ENCODE peak calls at places on chromosomes 16 and 17, in eight cellular contexts. One of them, this sample, is unnamed.

GRCh38 chr17:42804918-42805367 is 6.3 kb downstream of the CNTD1 start:
- DNase-seq in LHCN-M2: no peak
- DNase-seq in neuronal stem cell: no peak
- DNase-seq in astrocyte of the spinal cord: no peak
- DNase-seq in midbrain: no peak
- DNase-seq in HS-5: no peak
- DNase-seq in pons: no peak
- DNase-seq in activated B cell treated with CpG ODN at 0.5 μM for 24 hours: no peak
- DNase-seq in this sample: no peak

GRCh38 chr17:80296221-80296620 is 35.6 kb downstream of the RNF213 start:
- DNase-seq in LHCN-M2: no peak
- DNase-seq in neuronal stem cell: no peak
- DNase-seq in astrocyte of the spinal cord: no peak
- DNase-seq in midbrain: no peak
- DNase-seq in HS-5: no peak
- DNase-seq in pons: no peak
- DNase-seq in activated B cell treated with CpG ODN at 0.5 μM for 24 hours: no peak
- DNase-seq in this sample: no peak

GRCh38 chr17:19327039-19327776 is 35.3 kb downstream of the B9D1 start:
- DNase-seq in LHCN-M2: peak
- DNase-seq in neuronal stem cell: no peak
- DNase-seq in astrocyte of the spinal cord: peak
- DNase-seq in midbrain: no peak
- DNase-seq in HS-5: peak
- DNase-seq in pons: no peak
- DNase-seq in activated B cell treated with CpG ODN at 0.5 μM for 24 hours: no peak
- DNase-seq in this sample: no peak

GRCh38 chr17:68613739-68614298 is 12.7 kb upstream of the FAM20A start:
- DNase-seq in LHCN-M2: peak
- DNase-seq in neuronal stem cell: peak
- DNase-seq in astrocyte of the spinal cord: peak
- DNase-seq in midbrain: peak
- DNase-seq in HS-5: no peak
- DNase-seq in pons: peak
- DNase-seq in activated B cell treated with CpG ODN at 0.5 μM for 24 hours: no peak
- DNase-seq in this sample: peak

GRCh38 chr17:2814499-2815341 is 18.5 kb downstream of the RAP1GAP2 start:
- DNase-seq in LHCN-M2: no peak
- DNase-seq in neuronal stem cell: no peak
- DNase-seq in astrocyte of the spinal cord: no peak
- DNase-seq in midbrain: no peak
- DNase-seq in HS-5: no peak
- DNase-seq in pons: no peak
- DNase-seq in activated B cell treated with CpG ODN at 0.5 μM for 24 hours: peak
- DNase-seq in this sample: peak

GRCh38 chr16:10541396-10541795 is 39.0 kb downstream of the EMP2 start:
- DNase-seq in LHCN-M2: no peak
- DNase-seq in neuronal stem cell: no peak
- DNase-seq in astrocyte of the spinal cord: no peak
- DNase-seq in midbrain: no peak
- DNase-seq in HS-5: no peak
- DNase-seq in pons: no peak
- DNase-seq in activated B cell treated with CpG ODN at 0.5 μM for 24 hours: no peak
- DNase-seq in this sample: peak

GRCh38 chr17:742147-742793 is 9.8 kb downstream of the GEMIN4 start:
- DNase-seq in LHCN-M2: no peak
- DNase-seq in neuronal stem cell: no peak
- DNase-seq in astrocyte of the spinal cord: no peak
- DNase-seq in midbrain: no peak
- DNase-seq in HS-5: no peak
- DNase-seq in pons: no peak
- DNase-seq in activated B cell treated with CpG ODN at 0.5 μM for 24 hours: no peak
- DNase-seq in this sample: no peak

GRCh38 chr17:68011199-68011665 is 15.0 kb upstream of the C17orf58 start:
- DNase-seq in LHCN-M2: no peak
- DNase-seq in neuronal stem cell: peak
- DNase-seq in astrocyte of the spinal cord: no peak
- DNase-seq in midbrain: peak
- DNase-seq in HS-5: no peak
- DNase-seq in pons: no peak
- DNase-seq in activated B cell treated with CpG ODN at 0.5 μM for 24 hours: peak
- DNase-seq in this sample: no peak

GRCh38 chr17:353213-353837 is 718 bp upstream of the RPH3AL start:
- DNase-seq in LHCN-M2: no peak
- DNase-seq in neuronal stem cell: no peak
- DNase-seq in astrocyte of the spinal cord: peak
- DNase-seq in midbrain: no peak
- DNase-seq in HS-5: no peak
- DNase-seq in pons: no peak
- DNase-seq in activated B cell treated with CpG ODN at 0.5 μM for 24 hours: no peak
- DNase-seq in this sample: no peak

GRCh38 chr16:88963583-88963982 is 13.4 kb downstream of the CBFA2T3 start:
- DNase-seq in LHCN-M2: no peak
- DNase-seq in neuronal stem cell: no peak
- DNase-seq in astrocyte of the spinal cord: no peak
- DNase-seq in midbrain: no peak
- DNase-seq in HS-5: no peak
- DNase-seq in pons: no peak
- DNase-seq in activated B cell treated with CpG ODN at 0.5 μM for 24 hours: no peak
- DNase-seq in this sample: no peak

GRCh38 chr17:41537614-41537954 is 9.5 kb upstream of the KRT19 start:
- DNase-seq in LHCN-M2: no peak
- DNase-seq in neuronal stem cell: no peak
- DNase-seq in astrocyte of the spinal cord: no peak
- DNase-seq in midbrain: no peak
- DNase-seq in HS-5: no peak
- DNase-seq in pons: no peak
- DNase-seq in activated B cell treated with CpG ODN at 0.5 μM for 24 hours: no peak
- DNase-seq in this sample: no peak

GRCh38 chr17:38705803-38706624 is 941 bp downstream of the MLLT6 start:
- DNase-seq in LHCN-M2: peak
- DNase-seq in neuronal stem cell: peak
- DNase-seq in astrocyte of the spinal cord: no peak
- DNase-seq in midbrain: peak
- DNase-seq in HS-5: no peak
- DNase-seq in pons: peak
- DNase-seq in activated B cell treated with CpG ODN at 0.5 μM for 24 hours: no peak
- DNase-seq in this sample: peak

GRCh38 chr16:30377050-30377811 is 2.6 kb downstream of the MYL11 start:
- DNase-seq in LHCN-M2: no peak
- DNase-seq in neuronal stem cell: no peak
- DNase-seq in astrocyte of the spinal cord: no peak
- DNase-seq in midbrain: no peak
- DNase-seq in HS-5: no peak
- DNase-seq in pons: peak
- DNase-seq in activated B cell treated with CpG ODN at 0.5 μM for 24 hours: no peak
- DNase-seq in this sample: no peak

GRCh38 chr17:7858487-7858832 is 657 bp downstream of the CYB5D1 start:
- DNase-seq in LHCN-M2: peak
- DNase-seq in neuronal stem cell: peak
- DNase-seq in astrocyte of the spinal cord: no peak
- DNase-seq in midbrain: no peak
- DNase-seq in HS-5: no peak
- DNase-seq in pons: no peak
- DNase-seq in activated B cell treated with CpG ODN at 0.5 μM for 24 hours: no peak
- DNase-seq in this sample: no peak

GRCh38 chr17:72342582-72343527 is 222.0 kb downstream of the SOX9 start:
- DNase-seq in LHCN-M2: no peak
- DNase-seq in neuronal stem cell: no peak
- DNase-seq in astrocyte of the spinal cord: peak
- DNase-seq in midbrain: peak
- DNase-seq in HS-5: no peak
- DNase-seq in pons: peak
- DNase-seq in activated B cell treated with CpG ODN at 0.5 μM for 24 hours: no peak
- DNase-seq in this sample: no peak

GRCh38 chr17:8436169-8436932 is 667 bp downstream of the NDEL1 start:
- DNase-seq in LHCN-M2: peak
- DNase-seq in neuronal stem cell: peak
- DNase-seq in astrocyte of the spinal cord: peak
- DNase-seq in midbrain: no peak
- DNase-seq in HS-5: peak
- DNase-seq in pons: peak
- DNase-seq in activated B cell treated with CpG ODN at 0.5 μM for 24 hours: no peak
- DNase-seq in this sample: peak

GRCh38 chr17:60845012-60845411 is 167.4 kb downstream of the BCAS3 start:
- DNase-seq in LHCN-M2: no peak
- DNase-seq in neuronal stem cell: no peak
- DNase-seq in astrocyte of the spinal cord: no peak
- DNase-seq in midbrain: no peak
- DNase-seq in HS-5: no peak
- DNase-seq in pons: no peak
- DNase-seq in activated B cell treated with CpG ODN at 0.5 μM for 24 hours: no peak
- DNase-seq in this sample: no peak

GRCh38 chr16:3983081-3983520 is 102.6 kb upstream of the CREBBP start:
- DNase-seq in LHCN-M2: no peak
- DNase-seq in neuronal stem cell: peak
- DNase-seq in astrocyte of the spinal cord: peak
- DNase-seq in midbrain: peak
- DNase-seq in HS-5: no peak
- DNase-seq in pons: peak
- DNase-seq in activated B cell treated with CpG ODN at 0.5 μM for 24 hours: no peak
- DNase-seq in this sample: peak

GRCh38 chr17:2691965-2692780 is 19.4 kb downstream of the CLUH start:
- DNase-seq in LHCN-M2: no peak
- DNase-seq in neuronal stem cell: no peak
- DNase-seq in astrocyte of the spinal cord: no peak
- DNase-seq in midbrain: no peak
- DNase-seq in HS-5: no peak
- DNase-seq in pons: no peak
- DNase-seq in activated B cell treated with CpG ODN at 0.5 μM for 24 hours: no peak
- DNase-seq in this sample: no peak

GRCh38 chr16:667113-667779 is 686 bp upstream of the RHOT2 start:
- DNase-seq in LHCN-M2: no peak
- DNase-seq in neuronal stem cell: no peak
- DNase-seq in astrocyte of the spinal cord: no peak
- DNase-seq in midbrain: no peak
- DNase-seq in HS-5: no peak
- DNase-seq in pons: no peak
- DNase-seq in activated B cell treated with CpG ODN at 0.5 μM for 24 hours: no peak
- DNase-seq in this sample: no peak

GRCh38 chr16:54424043-54424451 is 137.5 kb upstream of the IRX3 start:
- DNase-seq in LHCN-M2: no peak
- DNase-seq in neuronal stem cell: no peak
- DNase-seq in astrocyte of the spinal cord: no peak
- DNase-seq in midbrain: no peak
- DNase-seq in HS-5: no peak
- DNase-seq in pons: no peak
- DNase-seq in activated B cell treated with CpG ODN at 0.5 μM for 24 hours: no peak
- DNase-seq in this sample: no peak

GRCh38 chr17:364308-364707 is 11.7 kb upstream of the RPH3AL start:
- DNase-seq in LHCN-M2: no peak
- DNase-seq in neuronal stem cell: no peak
- DNase-seq in astrocyte of the spinal cord: no peak
- DNase-seq in midbrain: no peak
- DNase-seq in HS-5: no peak
- DNase-seq in pons: no peak
- DNase-seq in activated B cell treated with CpG ODN at 0.5 μM for 24 hours: no peak
- DNase-seq in this sample: no peak

GRCh38 chr16:68367034-68367433 is 56.2 kb downstream of the PRMT7 start:
- DNase-seq in LHCN-M2: peak
- DNase-seq in neuronal stem cell: peak
- DNase-seq in astrocyte of the spinal cord: peak
- DNase-seq in midbrain: no peak
- DNase-seq in HS-5: no peak
- DNase-seq in pons: no peak
- DNase-seq in activated B cell treated with CpG ODN at 0.5 μM for 24 hours: no peak
- DNase-seq in this sample: no peak

GRCh38 chr17:40283662-40284061 is 4.0 kb upstream of the CDC6 start:
- DNase-seq in LHCN-M2: peak
- DNase-seq in neuronal stem cell: no peak
- DNase-seq in astrocyte of the spinal cord: peak
- DNase-seq in midbrain: no peak
- DNase-seq in HS-5: peak
- DNase-seq in pons: no peak
- DNase-seq in activated B cell treated with CpG ODN at 0.5 μM for 24 hours: no peak
- DNase-seq in this sample: peak

GRCh38 chr17:1473170-1473569 is 17.1 kb upstream of the CRK start:
- DNase-seq in LHCN-M2: no peak
- DNase-seq in neuronal stem cell: no peak
- DNase-seq in astrocyte of the spinal cord: no peak
- DNase-seq in midbrain: no peak
- DNase-seq in HS-5: no peak
- DNase-seq in pons: no peak
- DNase-seq in activated B cell treated with CpG ODN at 0.5 μM for 24 hours: no peak
- DNase-seq in this sample: no peak

GRCh38 chr16:22977294-22977697 is 163.3 kb downstream of the HS3ST2 start:
- DNase-seq in LHCN-M2: peak
- DNase-seq in neuronal stem cell: no peak
- DNase-seq in astrocyte of the spinal cord: no peak
- DNase-seq in midbrain: peak
- DNase-seq in HS-5: no peak
- DNase-seq in pons: peak
- DNase-seq in activated B cell treated with CpG ODN at 0.5 μM for 24 hours: no peak
- DNase-seq in this sample: no peak

GRCh38 chr16:3561626-3562025 is 15.6 kb downstream of the NLRC3 start:
- DNase-seq in LHCN-M2: no peak
- DNase-seq in neuronal stem cell: no peak
- DNase-seq in astrocyte of the spinal cord: no peak
- DNase-seq in midbrain: no peak
- DNase-seq in HS-5: no peak
- DNase-seq in pons: no peak
- DNase-seq in activated B cell treated with CpG ODN at 0.5 μM for 24 hours: no peak
- DNase-seq in this sample: no peak

GRCh38 chr16:23666919-23667659 is 11.6 kb upstream of the PLK1 start:
- DNase-seq in LHCN-M2: no peak
- DNase-seq in neuronal stem cell: no peak
- DNase-seq in astrocyte of the spinal cord: no peak
- DNase-seq in midbrain: no peak
- DNase-seq in HS-5: no peak
- DNase-seq in pons: no peak
- DNase-seq in activated B cell treated with CpG ODN at 0.5 μM for 24 hours: no peak
- DNase-seq in this sample: no peak

GRCh38 chr16:57629516-57630401 is 1.3 kb downstream of the ADGRG1 start:
- DNase-seq in LHCN-M2: no peak
- DNase-seq in neuronal stem cell: no peak
- DNase-seq in astrocyte of the spinal cord: no peak
- DNase-seq in midbrain: no peak
- DNase-seq in HS-5: no peak
- DNase-seq in pons: no peak
- DNase-seq in activated B cell treated with CpG ODN at 0.5 μM for 24 hours: no peak
- DNase-seq in this sample: no peak

GRCh38 chr17:74759243-74759801 is 10.9 kb downstream of the NHERF1 start:
- DNase-seq in LHCN-M2: peak
- DNase-seq in neuronal stem cell: no peak
- DNase-seq in astrocyte of the spinal cord: no peak
- DNase-seq in midbrain: no peak
- DNase-seq in HS-5: no peak
- DNase-seq in pons: no peak
- DNase-seq in activated B cell treated with CpG ODN at 0.5 μM for 24 hours: no peak
- DNase-seq in this sample: peak

GRCh38 chr17:39045948-39046679 is 78.9 kb upstream of the FBXO47 start:
- DNase-seq in LHCN-M2: no peak
- DNase-seq in neuronal stem cell: no peak
- DNase-seq in astrocyte of the spinal cord: no peak
- DNase-seq in midbrain: no peak
- DNase-seq in HS-5: no peak
- DNase-seq in pons: no peak
- DNase-seq in activated B cell treated with CpG ODN at 0.5 μM for 24 hours: no peak
- DNase-seq in this sample: no peak

GRCh38 chr17:2337152-2337810 is at the start of gene SGSM2:
- DNase-seq in LHCN-M2: peak
- DNase-seq in neuronal stem cell: peak
- DNase-seq in astrocyte of the spinal cord: peak
- DNase-seq in midbrain: peak
- DNase-seq in HS-5: no peak
- DNase-seq in pons: no peak
- DNase-seq in activated B cell treated with CpG ODN at 0.5 μM for 24 hours: peak
- DNase-seq in this sample: peak

GRCh38 chr16:66437391-66437945 is 10.4 kb downstream of the BEAN1 start:
- DNase-seq in LHCN-M2: no peak
- DNase-seq in neuronal stem cell: no peak
- DNase-seq in astrocyte of the spinal cord: no peak
- DNase-seq in midbrain: no peak
- DNase-seq in HS-5: no peak
- DNase-seq in pons: no peak
- DNase-seq in activated B cell treated with CpG ODN at 0.5 μM for 24 hours: no peak
- DNase-seq in this sample: no peak